ENCODE peak calls at places on chromosome 1, in five cellular contexts. Z is astrocyte of the spinal cord; M is activated naive CD4-positive, alpha-beta T cell; R is NCI-H1417; A is heart left ventricle. S is an unnamed sample.

GRCh38 chr1:117883620-117884019 is 45.8 kb downstream of the GDAP2 start:
- DNase-seq in Z (no peak), M (no peak), R (no peak), A (no peak), S (no peak)

GRCh38 chr1:43350976-43351375 is 7.8 kb upstream of the CDC20 start:
- DNase-seq in Z (no peak), M (no peak), R (no peak), A (no peak), S (no peak)

GRCh38 chr1:92803140-92803887 is 18.4 kb upstream of the EVI5 start:
- DNase-seq in Z (no peak), M (no peak), R (no peak), A (no peak), S (no peak)

GRCh38 chr1:174998569-174999215 is 1.1 kb upstream of the CACYBP start:
- DNase-seq in Z (peak; percentile 63), M (peak; percentile 32), R (peak; percentile 79), A (no peak), S (no peak)

GRCh38 chr1:30888391-30888790 is 20.2 kb downstream of the SDC3 start:
- DNase-seq in Z (peak; percentile 81), M (no peak), R (no peak), A (peak; percentile 70), S (no peak)

GRCh38 chr1:175889848-175890247 is 146.5 kb upstream of the TNR start:
- DNase-seq in Z (no peak), M (no peak), R (no peak), A (no peak), S (no peak)

GRCh38 chr1:31875636-31876236 is 59.9 kb upstream of the SPOCD1 start:
- DNase-seq in Z (no peak), M (no peak), R (no peak), A (no peak), S (no peak)

GRCh38 chr1:225962440-225962975 is 21.5 kb upstream of the LEFTY2 start:
- DNase-seq in Z (no peak), M (peak; percentile 60), R (peak; percentile 26), A (peak; percentile 44), S (no peak)

S was measured in HS-27A.